ENCODE peak calls at places on chromosomes 5 and 9, in five cellular contexts. V is Peyer's patch, Q is IMR-90, T is adrenal gland, O is transverse colon. A is an unnamed sample.

GRCh38 chr5:167294861-167295685 is 996.4 kb upstream of the WWC1 start:
- DNase-seq in V (peak; percentile 52), Q (peak; percentile 91), T (no peak), O (peak; percentile 54), A (no peak)

GRCh38 chr5:10103098-10103497 is 146.6 kb downstream of the ATPSCKMT start:
- DNase-seq in V (no peak), Q (no peak), T (no peak), O (no peak), A (no peak)

GRCh38 chr9:95363051-95363841 is 45.7 kb upstream of the FANCC start:
- DNase-seq in V (no peak), Q (peak; percentile 33), T (no peak), O (no peak), A (no peak)

GRCh38 chr5:73625905-73626811 is at the start of gene ARHGEF28:
- DNase-seq in V (peak; percentile 87), Q (peak; percentile 28), T (peak; percentile 83), O (peak; percentile 79), A (peak; percentile 46)

GRCh38 chr5:151499636-151500035 is 52.2 kb downstream of the SLC36A1 start:
- DNase-seq in V (no peak), Q (no peak), T (no peak), O (no peak), A (no peak)

GRCh38 chr9:126459965-126460843 is 133.6 kb downstream of the MVB12B start:
- DNase-seq in V (no peak), Q (peak; percentile 13), T (no peak), O (no peak), A (no peak)

GRCh38 chr9:112037281-112038016 is 137.6 kb downstream of the SUSD1 start:
- DNase-seq in V (no peak), Q (peak; percentile 94), T (no peak), O (peak; percentile 32), A (no peak)

GRCh38 chr5:140310434-140310833 is 7.5 kb upstream of the PFDN1 start:
- DNase-seq in V (no peak), Q (no peak), T (no peak), O (no peak), A (no peak)

GRCh38 chr9:5448461-5448860 is 1.9 kb upstream of the CD274 start:
- DNase-seq in V (no peak), Q (no peak), T (no peak), O (no peak), A (no peak)

GRCh38 chr9:5449521-5450359 is 602 bp upstream of the CD274 start:
- DNase-seq in V (no peak), Q (no peak), T (no peak), O (no peak), A (no peak)

GRCh38 chr9:5452286-5452609 is 1.9 kb downstream of the CD274 start:
- DNase-seq in V (no peak), Q (no peak), T (no peak), O (no peak), A (no peak)

GRCh38 chr9:5448016-5448415 is 2.3 kb upstream of the CD274 start:
- DNase-seq in V (no peak), Q (no peak), T (no peak), O (no peak), A (no peak)

GRCh38 chr9:5450360-5451051 is at the start of gene CD274:
- DNase-seq in V (peak; percentile 95), Q (peak; percentile 93), T (peak; percentile 93), O (peak; percentile 94), A (peak; percentile 64)
- TF ChIP-seq POLR2A in V (peak; percentile 44), Q (peak; percentile 83), T (no peak), O (no peak), A (peak; percentile 28)

GRCh38 chr9:81591791-81592190 is 97.6 kb downstream of the TLE1 start:
- DNase-seq in V (no peak), Q (no peak), T (no peak), O (peak; percentile 68), A (no peak)

GRCh38 chr9:81589392-81589791 is 100.0 kb downstream of the TLE1 start:
- DNase-seq in V (no peak), Q (no peak), T (no peak), O (no peak), A (no peak)

GRCh38 chr9:81590688-81591087 is 98.7 kb downstream of the TLE1 start:
- DNase-seq in V (no peak), Q (no peak), T (no peak), O (no peak), A (no peak)

GRCh38 chr9:81588148-81588874 is 101.0 kb downstream of the TLE1 start:
- DNase-seq in V (peak; percentile 66), Q (peak; percentile 74), T (peak; percentile 79), O (peak; percentile 44), A (peak; percentile 60)

GRCh38 chr9:81589819-81590218 is 99.5 kb downstream of the TLE1 start:
- DNase-seq in V (no peak), Q (no peak), T (no peak), O (no peak), A (no peak)
- H3K36me3 ChIP-seq in V (no peaks in the 10 kb centered on the region), Q (peaks cover 54% of the 10 kb centered on the region), T (peaks cover 13% of the 10 kb centered on the region), O (no peaks in the 10 kb centered on the region), A (peaks cover 67% of the 10 kb centered on the region)

GRCh38 chr5:79705632-79706031 is 16.0 kb downstream of the CMYA5 start:
- DNase-seq in V (no peak), Q (no peak), T (no peak), O (no peak), A (no peak)

GRCh38 chr5:79703381-79703645 is 13.7 kb downstream of the CMYA5 start:
- DNase-seq in V (no peak), Q (no peak), T (no peak), O (no peak), A (no peak)

GRCh38 chr5:79699766-79700400 is 10.2 kb downstream of the CMYA5 start:
- DNase-seq in V (no peak), Q (no peak), T (no peak), O (no peak), A (no peak)

GRCh38 chr5:79704553-79704952 is 14.9 kb downstream of the CMYA5 start:
- DNase-seq in V (no peak), Q (no peak), T (no peak), O (no peak), A (no peak)

DNA sequence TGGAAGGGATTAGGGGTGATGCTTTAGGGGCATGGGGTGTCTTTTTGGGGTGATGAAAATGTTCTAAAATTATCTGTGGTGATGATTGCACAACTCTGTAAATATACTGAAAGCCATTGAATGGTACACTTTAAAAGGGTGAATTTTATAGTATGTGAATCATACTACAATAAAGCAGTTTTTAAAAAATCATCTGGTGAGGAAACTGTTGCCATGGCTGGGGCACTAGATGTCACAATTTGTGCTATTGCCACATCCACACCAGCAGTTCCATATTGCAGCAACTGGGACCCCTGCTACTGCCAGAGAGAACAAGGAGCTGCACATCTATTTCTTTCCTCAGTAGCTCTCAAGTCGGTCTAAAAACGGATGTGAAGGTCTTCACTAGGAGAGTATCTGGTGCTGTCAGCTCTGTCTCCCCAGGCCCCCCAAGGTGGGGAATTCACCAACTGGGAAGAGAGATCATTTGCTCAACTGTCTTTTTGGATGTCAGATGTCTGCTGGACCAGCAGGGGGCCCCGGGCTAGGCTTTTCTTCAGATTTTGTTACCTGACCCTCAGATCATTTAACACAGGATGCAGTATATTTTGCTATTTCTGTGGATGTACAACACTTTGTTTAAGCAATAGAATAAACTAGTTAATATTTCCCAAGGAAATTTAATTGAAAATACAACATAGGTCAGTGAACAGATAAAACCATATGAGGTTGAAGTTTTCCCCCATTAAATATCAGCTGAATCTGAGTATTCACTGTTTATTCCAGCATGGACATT is 13.2 kb downstream of the CMYA5 start:
- DNase-seq in V (no peak), Q (no peak), T (no peak), O (no peak), A (no peak)
- TF ChIP-seq CTCF in V (peak; percentile 13), Q (peak; percentile 49), T (peak; percentile 40), O (peak; percentile 37), A (peak; percentile 8)

DNA sequence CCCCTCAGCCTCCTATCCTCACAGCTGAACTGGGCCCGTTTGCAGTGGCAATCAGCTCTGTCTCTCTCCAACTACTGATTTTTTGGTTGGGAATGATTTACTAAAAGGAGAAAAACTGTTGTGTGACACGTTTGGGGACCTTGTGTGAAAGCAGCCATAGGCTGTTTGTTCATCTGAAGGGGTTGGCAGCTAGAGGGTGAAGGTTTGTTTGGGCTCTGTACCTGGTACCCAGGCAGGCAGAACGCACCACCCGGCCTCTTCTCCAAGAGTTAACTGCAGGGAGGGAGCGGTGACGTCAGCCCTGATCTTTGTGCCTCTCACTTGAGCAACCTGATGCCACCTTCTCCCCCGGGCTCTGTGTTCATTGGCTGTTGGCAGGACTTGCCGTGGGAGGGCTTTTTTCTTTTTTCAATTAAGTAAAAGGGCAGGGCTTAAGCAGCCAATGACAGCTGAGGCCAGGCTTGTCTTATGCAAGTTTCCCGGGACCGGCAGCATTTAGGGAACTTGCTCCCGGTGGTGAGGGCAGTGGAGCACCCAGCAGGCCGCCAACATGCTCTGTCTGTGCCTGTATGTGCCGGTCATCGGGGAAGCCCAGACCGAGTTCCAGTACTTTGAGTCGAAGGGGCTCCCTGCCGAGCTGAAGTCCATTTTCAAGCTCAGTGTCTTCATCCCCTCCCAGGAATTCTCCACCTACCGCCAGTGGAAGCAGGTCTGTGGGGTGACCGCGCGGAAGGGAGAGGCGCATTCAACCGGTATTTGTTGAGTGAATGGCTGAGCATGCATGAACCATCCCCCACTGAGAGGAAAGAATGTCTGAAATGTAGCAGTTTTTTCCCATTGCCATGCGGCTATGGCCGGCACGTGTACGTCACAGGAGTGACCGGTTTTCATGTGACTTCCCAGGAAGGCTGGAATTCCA is 29.3 kb downstream of the PTGES2 start:
- DNase-seq in V (peak; percentile 94), Q (peak; percentile 98), T (peak; percentile 97), O (peak; percentile 95), A (peak; percentile 91)
- TF ChIP-seq POLR2A in V (peak; percentile 99), Q (peak; percentile 99), T (peak; percentile 92), O (peak; percentile 97), A (peak; percentile 95)

DNA sequence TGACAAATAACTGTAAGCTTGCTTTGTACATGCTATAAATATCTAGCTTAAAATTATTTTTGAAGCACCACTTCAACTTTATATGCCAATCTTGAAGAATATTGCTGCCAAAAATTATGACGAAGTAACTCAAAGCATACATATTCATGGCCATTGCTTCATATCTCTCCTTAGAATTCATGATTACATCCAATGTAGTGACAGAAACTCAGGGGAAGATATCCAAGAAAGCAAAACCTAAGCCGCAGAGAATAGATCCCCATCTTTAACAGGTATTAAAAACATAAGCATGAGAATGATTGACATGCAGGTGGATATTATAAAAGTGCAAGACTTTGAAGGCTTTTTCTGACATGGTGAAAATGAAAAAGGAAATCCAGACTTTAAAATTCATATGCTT is 100.7 kb upstream of the PLPPR1 start:
- DNase-seq in V (no peak), Q (no peak), T (no peak), O (no peak), A (no peak)
- H3K36me3 ChIP-seq in V (no peaks in the 10 kb centered on the region), Q (no peaks in the 10 kb centered on the region), T (no peaks in the 10 kb centered on the region), O (no peaks in the 10 kb centered on the region), A (no peaks in the 10 kb centered on the region)

GRCh38 chr5:96881511-96882115 is 5.3 kb downstream of the ERAP2 start:
- DNase-seq in V (no peak), Q (peak; percentile 89), T (no peak), O (no peak), A (no peak)
- TF ChIP-seq CTCF in V (no peak), Q (no peak), T (no peak), O (no peak), A (no peak)

GRCh38 chr5:8458038-8458383 is 589.1 kb downstream of the MTRR start:
- DNase-seq in V (no peak), Q (peak; percentile 23), T (no peak), O (no peak), A (no peak)

GRCh38 chr5:8462565-8462964 is 593.6 kb downstream of the MTRR start:
- DNase-seq in V (no peak), Q (no peak), T (no peak), O (no peak), A (no peak)

GRCh38 chr5:8461543-8461942 is 592.6 kb downstream of the MTRR start:
- DNase-seq in V (no peak), Q (no peak), T (no peak), O (no peak), A (no peak)

GRCh38 chr5:8456846-8457186 is 587.9 kb downstream of the MTRR start:
- DNase-seq in V (no peak), Q (peak; percentile 3), T (no peak), O (no peak), A (no peak)

GRCh38 chr5:8457187-8458037 is 588.5 kb downstream of the MTRR start:
- DNase-seq in V (peak; percentile 93), Q (peak; percentile 98), T (peak; percentile 89), O (peak; percentile 86), A (peak; percentile 85)
- TF ChIP-seq POLR2A in V (no peak), Q (peak; percentile 76), T (no peak), O (peak; percentile 73), A (peak; percentile 71)

A was measured in tibial nerve.